ENCODE peak calls at places on chromosomes 12 and 14, in six cellular contexts. B is stimulated activated CD8-positive, alpha-beta memory T cell treated with anti-CD3 and anti-CD28 coated beads, Interleukin-4, amount 100 ng/mL, for 24 hours; U is left colon; Y is stimulated activated naive B cell treated with anti-CD40 and anti-IgM and Interleukin-4, amounts not matched to agents 10 μg/mL and 1 μg/mL and 100 μg/mL, for 72 hours; X is NCI-H748 treated with DMSO at 0.1 percent for 48 hours; A is NCI-H510A. M is an unnamed sample.

GRCh38 chr14:99730876-99731351 is 46.8 kb downstream of the CYP46A1 start:
- DNase-seq in U (no peak), A (no peak), X (no peak), B (no peak), Y (no peak), M (no peak)

GRCh38 chr12:131808744-131809371 is 19.3 kb upstream of the MMP17 start:
- DNase-seq in Y (peak; percentile 40), B (peak; percentile 19), U (peak; percentile 62), A (no peak), X (no peak), M (no peak)

GRCh38 chr12:124228050-124228711 is 66.7 kb upstream of the RFLNA start:
- DNase-seq in B (no peak), U (no peak), Y (no peak), X (no peak), A (no peak), M (no peak)

GRCh38 chr12:53048033-53048779 is 1.7 kb upstream of the TNS2 start:
- DNase-seq in B (no peak), X (no peak), Y (no peak), U (peak; percentile 60), A (peak; percentile 48), M (no peak)

GRCh38 chr14:33347816-33348215 is 409.1 kb downstream of the NPAS3 start:
- DNase-seq in U (no peak), A (no peak), X (no peak), Y (no peak), B (no peak), M (peak; percentile 12)

GRCh38 chr12:45010051-45010450 is 40.8 kb downstream of the DBX2 start:
- DNase-seq in U (no peak), A (no peak), B (no peak), X (no peak), Y (no peak), M (peak; percentile 47)

GRCh38 chr14:62921466-62921865 is 123.8 kb downstream of the KCNH5 start:
- DNase-seq in B (no peak), A (no peak), Y (no peak), U (no peak), X (no peak), M (no peak)

GRCh38 chr14:105473033-105473676 is 1.5 kb upstream of the CRIP2 start:
- DNase-seq in Y (no peak), B (no peak), A (no peak), U (no peak), X (no peak), M (no peak)

GRCh38 chr14:89870335-89870734 is 84.2 kb downstream of the EFCAB11 start:
- DNase-seq in U (no peak), X (no peak), Y (no peak), B (no peak), A (no peak), M (no peak)

GRCh38 chr14:99436247-99437180 is 44.1 kb downstream of the SETD3 start:
- DNase-seq in Y (no peak), X (no peak), U (no peak), A (no peak), B (no peak), M (no peak)

GRCh38 chr12:124675881-124676688 is 108.7 kb upstream of the NCOR2 start:
- DNase-seq in U (no peak), X (no peak), B (no peak), A (no peak), Y (no peak), M (no peak)

GRCh38 chr12:113747048-113747447 is 219.1 kb downstream of the RBM19 start:
- DNase-seq in U (no peak), X (no peak), A (no peak), B (no peak), Y (no peak), M (no peak)

GRCh38 chr12:113128802-113129663 is 6.5 kb downstream of the RASAL1 start:
- DNase-seq in Y (no peak), B (no peak), U (no peak), A (no peak), X (no peak), M (no peak)

GRCh38 chr12:121611306-121611705 is 15.0 kb upstream of the ORAI1 start:
- DNase-seq in X (no peak), U (no peak), A (no peak), B (no peak), Y (no peak), M (no peak)

GRCh38 chr14:72740504-72740961 is 153.4 kb downstream of the DPF3 start:
- DNase-seq in U (no peak), X (no peak), Y (no peak), B (no peak), A (no peak), M (no peak)

GRCh38 chr14:30608533-30609006 is 13.5 kb upstream of the SCFD1 start:
- DNase-seq in X (no peak), B (no peak), Y (no peak), A (no peak), U (peak; percentile 13), M (no peak)

GRCh38 chr12:118855858-118856257 is 125.5 kb upstream of the SRRM4 start:
- DNase-seq in U (no peak), A (no peak), X (no peak), B (no peak), Y (no peak), M (no peak)

GRCh38 chr12:75964150-75964549 is 67.4 kb downstream of the PHLDA1 start:
- DNase-seq in X (no peak), Y (no peak), B (no peak), A (no peak), U (peak; percentile 42), M (no peak)

M was measured in fibroblast of the conjunctiva.